ENCODE peak calls at places on chromosome 6, in eight cellular contexts. B is fibroblast of the aortic adventitia, G is foreskin fibroblast, U is heart right ventricle, V is choroid plexus epithelial cell, X is ovary, K is cardiac muscle cell, A is esophagus squamous epithelium. F is an unnamed sample.
A peak's percentile ranks its signal among the peaks of the same experiment; 100 is the strongest.

GRCh38 chr6:36098920-36099647 is 31.2 kb upstream of the MAPK13 start:
- DNase-seq in K (peak; percentile 57), V (peak; percentile 60), G (no peak), A (no peak), B (peak; percentile 29), U (no peak), X (no peak), F (no peak)

GRCh38 chr6:14573267-14573666 is 455.7 kb downstream of the CD83 start:
- DNase-seq in X (no peak), G (no peak), A (no peak), K (no peak), V (no peak), U (no peak), B (no peak), F (no peak)

GRCh38 chr6:169999367-169999766 is 247.9 kb downstream of the ERMARD start:
- DNase-seq in K (no peak), V (peak; percentile 18), U (no peak), A (no peak), X (no peak), G (no peak), B (no peak), F (no peak)

GRCh38 chr6:87830834-87831374 is 128.9 kb upstream of the AKIRIN2 start:
- DNase-seq in X (no peak), G (no peak), V (no peak), K (no peak), B (no peak), U (no peak), A (no peak), F (no peak)

GRCh38 chr6:119966484-119966883 is 616.9 kb upstream of the MAN1A1 start:
- DNase-seq in K (no peak), B (no peak), U (no peak), X (no peak), V (no peak), G (no peak), A (no peak), F (no peak)

GRCh38 chr6:143098054-143098673 is 37.5 kb downstream of the AIG1 start:
- DNase-seq in U (no peak), B (no peak), V (no peak), G (no peak), K (no peak), X (no peak), A (no peak), F (no peak)

GRCh38 chr6:16676978-16677377 is 84.3 kb downstream of the ATXN1 start:
- DNase-seq in A (no peak), K (no peak), B (peak; percentile 50), G (peak; percentile 44), U (no peak), V (peak; percentile 78), X (no peak), F (no peak)

GRCh38 chr6:2857580-2858337 is 16.1 kb upstream of the SERPINB1 start:
- DNase-seq in K (no peak), X (peak; percentile 72), A (no peak), V (peak; percentile 92), U (peak; percentile 58), G (peak; percentile 70), B (peak; percentile 75), F (no peak)

GRCh38 chr6:134173007-134173690 is 120.7 kb upstream of the SLC2A12 start:
- DNase-seq in K (no peak), B (peak; percentile 46), X (no peak), G (peak; percentile 5), U (no peak), V (peak; percentile 35), A (no peak), F (no peak)

GRCh38 chr6:149225946-149226345 is 91.6 kb upstream of the TAB2 start:
- DNase-seq in X (no peak), G (no peak), U (no peak), K (no peak), V (no peak), A (no peak), B (no peak), F (no peak)

GRCh38 chr6:52098649-52099184 is 11.3 kb upstream of the PKHD1 start:
- DNase-seq in K (no peak), X (no peak), V (no peak), U (no peak), B (no peak), A (no peak), G (no peak), F (no peak)

GRCh38 chr6:69664551-69664950 is 132.3 kb downstream of the LMBRD1 start:
- DNase-seq in K (no peak), B (no peak), U (no peak), V (no peak), G (no peak), X (no peak), A (no peak), F (no peak)

GRCh38 chr6:28941681-28942448 is 18.1 kb upstream of the TRIM27 start:
- DNase-seq in U (no peak), G (peak; percentile 17), K (peak; percentile 60), V (no peak), B (peak; percentile 18), A (no peak), X (no peak), F (no peak)

GRCh38 chr6:38034269-38034914 is 214.9 kb downstream of the ZFAND3 start:
- DNase-seq in V (peak; percentile 87), X (no peak), U (no peak), G (peak; percentile 71), K (peak; percentile 32), B (peak; percentile 74), A (no peak), F (peak; percentile 45)

GRCh38 chr6:57250348-57250747 is 28.2 kb upstream of the RAB23 start:
- DNase-seq in A (no peak), K (no peak), G (no peak), V (no peak), U (no peak), B (no peak), X (no peak), F (no peak)

GRCh38 chr6:133983099-133983939 is 30.3 kb downstream of the TBPL1 start:
- DNase-seq in V (peak; percentile 86), X (peak; percentile 33), K (no peak), U (no peak), G (peak; percentile 68), A (no peak), B (peak; percentile 47), F (no peak)

GRCh38 chr6:1144842-1145755 is 166.8 kb upstream of the FOXQ1 start:
- DNase-seq in K (no peak), G (peak; percentile 88), V (peak; percentile 42), X (no peak), B (peak; percentile 72), U (no peak), A (no peak), F (peak; percentile 83)

GRCh38 chr6:170344631-170345576 is 38.3 kb downstream of the FAM120B start:
- DNase-seq in B (peak; percentile 76), A (no peak), V (peak; percentile 87), K (no peak), X (no peak), G (peak; percentile 81), U (no peak), F (peak; percentile 3)

GRCh38 chr6:163443985-163444553 is 29.6 kb downstream of the QKI start:
- DNase-seq in K (no peak), A (no peak), B (no peak), U (no peak), V (no peak), X (no peak), G (no peak), F (no peak)

GRCh38 chr6:97469451-97469850 is 186.4 kb upstream of the MMS22L start:
- DNase-seq in G (no peak), B (no peak), X (no peak), U (no peak), K (no peak), A (no peak), V (no peak), F (no peak)

GRCh38 chr6:37092851-37093727 is 76.9 kb upstream of the PIM1 start:
- DNase-seq in A (no peak), X (no peak), V (no peak), K (no peak), G (no peak), U (no peak), B (peak; percentile 71), F (no peak)

GRCh38 chr6:125748534-125749111 is 809 bp upstream of the HEY2 start:
- DNase-seq in V (peak; percentile 27), X (no peak), G (peak; percentile 53), U (no peak), K (peak; percentile 35), B (peak; percentile 26), A (no peak), F (no peak)

GRCh38 chr6:145848555-145848954 is 34.0 kb upstream of the FBXO30 start:
- DNase-seq in K (no peak), U (no peak), G (no peak), B (no peak), V (no peak), X (no peak), A (no peak), F (no peak)

GRCh38 chr6:106973841-106974336 is 640 bp downstream of the CD24 start:
- DNase-seq in V (no peak), X (no peak), G (peak; percentile 11), B (no peak), K (peak; percentile 52), U (no peak), A (no peak), F (no peak)

GRCh38 chr6:132816665-132817064 is 2.3 kb downstream of the RPS12 start:
- DNase-seq in U (no peak), X (no peak), A (no peak), B (no peak), K (no peak), G (peak; percentile 7), V (no peak), F (no peak)
- H3K4me3 ChIP-seq in U (no peak overlapping the region), X (no peak overlapping the region), A (peak overlapping the region; percentile 86), B (peak overlapping the region; percentile 98), K (peak overlapping the region; percentile 96), G (peak overlapping the region; percentile 76), V (no peak overlapping the region), F (no peak overlapping the region)

DNA sequence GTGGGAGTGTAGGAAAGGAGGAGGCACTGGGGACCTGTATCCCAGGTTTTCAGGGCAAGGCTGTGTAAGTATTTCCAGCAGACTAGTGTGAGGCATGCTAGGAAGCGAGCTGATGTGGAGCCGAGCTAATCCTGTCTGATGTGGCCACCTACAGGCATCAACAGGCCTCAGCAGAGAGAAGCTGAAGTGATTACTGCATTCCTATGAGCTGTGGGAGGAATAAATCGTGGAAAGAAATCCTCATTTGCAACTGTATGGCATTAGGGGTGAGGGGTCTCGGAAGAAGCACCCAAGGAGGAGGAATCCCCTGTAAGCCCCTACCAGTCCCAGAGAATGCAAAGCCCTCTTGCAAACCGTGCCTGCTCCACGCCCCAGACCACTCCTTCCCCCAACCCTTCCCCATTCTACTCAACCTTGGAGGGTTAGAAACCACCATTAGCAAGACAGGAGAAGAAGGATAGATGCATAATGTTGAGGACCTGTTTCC is 41.6 kb downstream of the C6orf15 start:
- DNase-seq in X (peak; percentile 49), B (peak; percentile 86), V (peak; percentile 94), A (no peak), U (no peak), G (peak; percentile 90), K (peak; percentile 85), F (no peak)
- TF ChIP-seq CTCF in X (peak; percentile 39), B (peak; percentile 86), V (peak; percentile 89), A (peak; percentile 67), U (peak; percentile 37), G (peak; percentile 87), K (peak; percentile 78), F (peak; percentile 82)

GRCh38 chr6:25137497-25137896 is 141.7 kb upstream of the CARMIL1 start:
- DNase-seq in K (no peak), X (no peak), U (no peak), V (peak; percentile 6), A (no peak), G (peak; percentile 27), B (peak; percentile 35), F (no peak)
- H3K4me3 ChIP-seq in K (no peak overlapping the region), X (peak overlapping the region; percentile 40), U (peak overlapping the region; percentile 54), V (peak overlapping the region; percentile 55), A (peak overlapping the region; percentile 46), G (peak overlapping the region; percentile 37), B (peak overlapping the region; percentile 60), F (peak overlapping the region; percentile 44)

GRCh38 chr6:39892490-39893129 is 41.7 kb downstream of the MOCS1 start:
- DNase-seq in X (peak; percentile 73), A (no peak), K (peak; percentile 76), V (peak; percentile 86), B (peak; percentile 81), G (peak; percentile 87), U (peak; percentile 72), F (peak; percentile 16)
- TF ChIP-seq CTCF in X (peak; percentile 46), A (peak; percentile 56), K (peak; percentile 88), V (peak; percentile 96), B (peak; percentile 94), G (peak; percentile 86), U (peak; percentile 65), F (peak; percentile 92)